ENCODE peak calls at places on chromosomes 12 and 14, in seven cellular contexts. Y, F, A, Z, K, P and E are unnamed samples.

GRCh38 chr12:30110970-30111586 is 327.3 kb upstream of the TMTC1 start:
- DNase-seq in Y (no peak), F (no peak), A (no peak), Z (peak; percentile 80), K (no peak), P (no peak), E (no peak)

GRCh38 chr12:47188576-47189441 is 109.0 kb upstream of the AMIGO2 start:
- DNase-seq in Y (no peak), F (no peak), A (no peak), Z (peak; percentile 83), K (no peak), P (no peak), E (no peak)

GRCh38 chr14:58846682-58847465 is 209.1 kb downstream of the DACT1 start:
- DNase-seq in Y (no peak), F (no peak), A (no peak), Z (no peak), K (no peak), P (no peak), E (no peak)

GRCh38 chr14:80152166-80152565 is 59.1 kb downstream of the DIO2 start:
- DNase-seq in Y (no peak), F (no peak), A (no peak), Z (no peak), K (no peak), P (no peak), E (no peak)

GRCh38 chr14:103618999-103619398 is 10.0 kb upstream of the KLC1 start:
- DNase-seq in Y (no peak), F (no peak), A (no peak), Z (peak; percentile 55), K (peak; percentile 57), P (no peak), E (no peak)

GRCh38 chr12:83514372-83514771 is 827.7 kb downstream of the TMTC2 start:
- DNase-seq in Y (no peak), F (no peak), A (no peak), Z (no peak), K (no peak), P (no peak), E (no peak)

GRCh38 chr12:86247871-86248270 is 8.3 kb downstream of the MGAT4C start:
- DNase-seq in Y (no peak), F (no peak), A (no peak), Z (no peak), K (no peak), P (no peak), E (no peak)

GRCh38 chr12:45292486-45293195 is 76.7 kb downstream of the ANO6 start:
- DNase-seq in Y (no peak), F (no peak), A (no peak), Z (no peak), K (no peak), P (peak; percentile 41), E (no peak)

GRCh38 chr12:30822385-30823139 is 67.8 kb upstream of the CAPRIN2 start:
- DNase-seq in Y (peak; percentile 76), F (no peak), A (peak; percentile 67), Z (peak; percentile 61), K (no peak), P (peak; percentile 82), E (peak; percentile 76)

GRCh38 chr14:91252901-91253794 is 8.6 kb upstream of the GPR68 start:
- DNase-seq in Y (peak; percentile 68), F (no peak), A (peak; percentile 74), Z (no peak), K (no peak), P (peak; percentile 66), E (peak; percentile 59)

GRCh38 chr14:24845851-24846250 is 204.1 kb downstream of the STXBP6 start:
- DNase-seq in Y (no peak), F (no peak), A (no peak), Z (peak; percentile 25), K (no peak), P (no peak), E (no peak)

GRCh38 chr14:100237735-100238418 is 1.1 kb upstream of the YY1 start:
- DNase-seq in Y (peak; percentile 68), F (no peak), A (peak; percentile 78), Z (peak; percentile 29), K (no peak), P (peak; percentile 58), E (peak; percentile 51)

GRCh38 chr12:25984759-25985158 is 26.3 kb downstream of the RASSF8 start:
- DNase-seq in Y (no peak), F (no peak), A (no peak), Z (no peak), K (no peak), P (no peak), E (no peak)

GRCh38 chr12:51948066-51948465 is 3.4 kb upstream of the ACVR1B start:
- DNase-seq in Y (no peak), F (no peak), A (no peak), Z (no peak), K (no peak), P (no peak), E (no peak)

GRCh38 chr12:56773113-56773512 is 10.0 kb downstream of the HSD17B6 start:
- DNase-seq in Y (no peak), F (no peak), A (no peak), Z (no peak), K (no peak), P (no peak), E (no peak)

GRCh38 chr12:40382217-40382616 is 157.4 kb downstream of the LRRK2 start:
- DNase-seq in Y (no peak), F (no peak), A (no peak), Z (no peak), K (no peak), P (no peak), E (no peak)

GRCh38 chr14:75832621-75833297 is 149.0 kb downstream of the TGFB3 start:
- DNase-seq in Y (no peak), F (no peak), A (no peak), Z (peak; percentile 91), K (no peak), P (no peak), E (no peak)

GRCh38 chr12:109840349-109841073 is 7.3 kb upstream of the TRPV4 start:
- DNase-seq in Y (no peak), F (no peak), A (no peak), Z (no peak), K (no peak), P (no peak), E (peak; percentile 65)

GRCh38 chr14:38074754-38075153 is 132.9 kb upstream of the SSTR1 start:
- DNase-seq in Y (no peak), F (no peak), A (no peak), Z (no peak), K (no peak), P (no peak), E (no peak)

GRCh38 chr12:53811606-53812005 is 59.8 kb upstream of the CISTR start:
- DNase-seq in Y (no peak), F (no peak), A (no peak), Z (no peak), K (no peak), P (no peak), E (no peak)

GRCh38 chr12:14995583-14996425 is 23.0 kb downstream of the PDE6H start:
- DNase-seq in Y (peak; percentile 40), F (peak; percentile 77), A (no peak), Z (peak; percentile 61), K (peak; percentile 28), P (no peak), E (no peak)

GRCh38 chr12:106493531-106493930 is 89.3 kb upstream of the RFX4 start:
- DNase-seq in Y (no peak), F (no peak), A (no peak), Z (no peak), K (peak; percentile 48), P (no peak), E (peak; percentile 20)

GRCh38 chr12:46357438-46358324 is 14.9 kb downstream of the SLC38A2 start:
- DNase-seq in Y (peak; percentile 46), F (peak; percentile 75), A (no peak), Z (peak; percentile 68), K (no peak), P (no peak), E (peak; percentile 27)

GRCh38 chr14:73168274-73168673 is 32.0 kb downstream of the PSEN1 start:
- DNase-seq in Y (no peak), F (no peak), A (no peak), Z (no peak), K (no peak), P (no peak), E (no peak)

GRCh38 chr12:111184161-111184560 is 184.7 kb downstream of the PHETA1 start:
- DNase-seq in Y (no peak), F (no peak), A (no peak), Z (no peak), K (no peak), P (no peak), E (no peak)

GRCh38 chr12:51181558-51181957 is 8.6 kb upstream of the TFCP2 start:
- DNase-seq in Y (no peak), F (no peak), A (no peak), Z (no peak), K (no peak), P (no peak), E (no peak)

GRCh38 chr14:34655959-34656358 is 26.0 kb upstream of the SNX6 start:
- DNase-seq in Y (no peak), F (no peak), A (no peak), Z (peak; percentile 29), K (no peak), P (no peak), E (no peak)